ENCODE peak calls at places on chromosome 14, in nine cellular contexts. L, V, I, B, C, T, A, O and Y are unnamed samples.

GRCh38 chr14:78848234-78848820 is 678.2 kb downstream of the NRXN3 start:
- DNase-seq in V (peak; percentile 58), O (peak; percentile 41), A (peak; percentile 43), B (peak; percentile 42), T (peak; percentile 30), I (no peak), L (peak; percentile 1), C (no peak), Y (peak; percentile 71)

GRCh38 chr14:71289536-71289935 is 382.3 kb downstream of the PCNX1 start:
- DNase-seq in O (no peak), L (no peak), A (no peak), C (no peak), T (no peak), I (no peak), B (no peak), V (no peak), Y (no peak)

GRCh38 chr14:60094306-60094897 is 2.7 kb downstream of the PCNX4 start:
- DNase-seq in I (no peak), A (peak; percentile 79), L (no peak), T (peak; percentile 81), V (no peak), O (peak; percentile 88), B (peak; percentile 75), C (no peak), Y (no peak)

GRCh38 chr14:89473979-89474378 is 56.9 kb upstream of the FOXN3 start:
- DNase-seq in A (no peak), B (no peak), T (peak; percentile 38), C (no peak), O (peak; percentile 58), V (no peak), L (no peak), I (no peak), Y (no peak)

GRCh38 chr14:62179367-62180018 is 417.3 kb downstream of the SNAPC1 start:
- DNase-seq in V (peak; percentile 91), T (peak; percentile 87), O (peak; percentile 76), A (peak; percentile 58), I (no peak), L (peak; percentile 40), C (no peak), B (peak; percentile 94), Y (no peak)

GRCh38 chr14:99779751-99780150 is 13.5 kb upstream of the EML1 start:
- DNase-seq in T (peak; percentile 75), C (no peak), L (no peak), B (peak; percentile 48), O (peak; percentile 82), I (no peak), A (no peak), V (no peak), Y (no peak)

GRCh38 chr14:95741051-95741490 is 27.1 kb upstream of the TCL1A start:
- DNase-seq in L (no peak), B (no peak), V (peak; percentile 33), T (peak; percentile 9), O (peak; percentile 25), C (no peak), A (peak; percentile 54), I (no peak), Y (peak; percentile 36)

GRCh38 chr14:70809238-70810214 is at the start of gene MAP3K9:
- DNase-seq in V (peak; percentile 97), A (peak; percentile 99), T (peak; percentile 96), C (peak; percentile 87), L (peak; percentile 57), O (peak; percentile 93), I (peak; percentile 62), B (peak; percentile 33), Y (peak; percentile 94)

GRCh38 chr14:104734991-104735779 is 11.2 kb downstream of the ADSS1 start:
- DNase-seq in C (no peak), T (no peak), L (no peak), I (no peak), A (no peak), B (no peak), O (no peak), V (no peak), Y (no peak)

GRCh38 chr14:65704412-65704811 is 291.9 kb downstream of the FUT8 start:
- DNase-seq in O (peak; percentile 15), T (peak; percentile 69), C (no peak), A (no peak), L (no peak), B (peak; percentile 57), I (no peak), V (no peak), Y (no peak)

GRCh38 chr14:92797935-92798653 is 4.0 kb downstream of the GOLGA5 start:
- DNase-seq in A (no peak), I (no peak), T (no peak), C (no peak), B (no peak), O (no peak), V (no peak), L (no peak), Y (no peak)

GRCh38 chr14:39173198-39173597 is 1.9 kb upstream of the PNN start:
- DNase-seq in C (no peak), I (no peak), T (no peak), L (no peak), A (no peak), V (no peak), O (no peak), B (no peak), Y (no peak)